ENCODE peak calls at places on chromosomes 1 and 21, in ten cellular contexts. T, P, M, K, D, J, I, Z, Q and R are unnamed samples.
A peak's percentile ranks its signal among the peaks of the same experiment; 100 is the strongest.

GRCh38 chr1:231613419-231614349 is 12.9 kb upstream of the DISC1 start:
- DNase-seq in I (no peak), M (no peak), K (no peak), T (no peak), Q (no peak), D (peak; percentile 19), P (no peak), Z (no peak), J (no peak), R (no peak)

GRCh38 chr1:155052412-155053400 is 1.6 kb downstream of the ADAM15 start:
- DNase-seq in Z (no peak), Q (peak; percentile 16), T (no peak), P (no peak), I (no peak), K (peak; percentile 79), D (peak; percentile 41), J (no peak), M (no peak), R (no peak)

GRCh38 chr1:216665381-216665780 is 57.8 kb downstream of the ESRRG start:
- DNase-seq in Q (no peak), D (no peak), M (no peak), P (no peak), I (no peak), K (no peak), J (no peak), T (no peak), Z (no peak), R (no peak)

GRCh38 chr1:212313616-212314015 is 28.4 kb downstream of the PPP2R5A start:
- DNase-seq in K (no peak), Q (no peak), Z (no peak), J (peak; percentile 76), T (no peak), D (no peak), I (no peak), M (peak; percentile 62), P (no peak), R (no peak)

GRCh38 chr1:6427445-6428390 is 3.1 kb downstream of the ESPN start:
- DNase-seq in Z (no peak), P (no peak), Q (no peak), I (no peak), K (no peak), M (no peak), J (no peak), T (no peak), D (no peak), R (no peak)

GRCh38 chr1:212797681-212798080 is 6.0 kb downstream of the TATDN3 start:
- DNase-seq in Z (no peak), K (no peak), M (no peak), J (no peak), I (no peak), P (no peak), T (no peak), Q (no peak), D (no peak), R (no peak)

GRCh38 chr1:6094801-6095505 is 49.3 kb downstream of the KCNAB2 start:
- DNase-seq in K (peak; percentile 43), I (no peak), P (no peak), T (peak; percentile 33), Q (no peak), D (no peak), J (no peak), Z (no peak), M (no peak), R (no peak)

GRCh38 chr1:1399870-1400575 is 888 bp upstream of the CCNL2 start:
- DNase-seq in K (peak; percentile 67), I (no peak), D (peak; percentile 39), J (peak; percentile 12), T (no peak), P (no peak), Z (no peak), Q (no peak), M (no peak), R (no peak)

GRCh38 chr1:234987415-234988159 is 141.1 kb downstream of the TOMM20 start:
- DNase-seq in Z (no peak), J (peak; percentile 91), P (peak; percentile 42), T (peak; percentile 88), Q (no peak), K (peak; percentile 86), M (peak; percentile 80), I (no peak), D (peak; percentile 42), R (peak; percentile 93)

GRCh38 chr1:94883688-94884087 is 43.2 kb downstream of the CNN3 start:
- DNase-seq in D (peak; percentile 60), Z (no peak), I (no peak), K (no peak), T (no peak), M (peak; percentile 68), Q (no peak), P (no peak), J (peak; percentile 87), R (no peak)

GRCh38 chr21:34894401-34894800 is 154.7 kb downstream of the RUNX1 start:
- DNase-seq in Q (no peak), I (no peak), D (no peak), K (no peak), P (no peak), Z (no peak), M (no peak), T (no peak), J (no peak), R (no peak)

GRCh38 chr1:17601643-17602382 is 62.3 kb downstream of the ARHGEF10L start:
- DNase-seq in Z (no peak), M (no peak), I (no peak), Q (no peak), P (no peak), T (no peak), D (no peak), K (peak; percentile 53), J (no peak), R (no peak)

GRCh38 chr1:119808491-119808890 is 2.8 kb downstream of the REG4 start:
- DNase-seq in K (no peak), D (no peak), I (no peak), Z (no peak), Q (no peak), J (peak; percentile 14), T (no peak), P (no peak), M (no peak), R (no peak)

GRCh38 chr1:6440198-6441126 is 15.9 kb downstream of the ESPN start:
- DNase-seq in D (peak; percentile 71), Z (peak; percentile 61), M (peak; percentile 80), I (no peak), Q (peak; percentile 79), K (peak; percentile 71), P (no peak), J (no peak), T (no peak), R (no peak)

GRCh38 chr1:240107058-240107684 is 15.5 kb downstream of the FMN2 start:
- DNase-seq in K (no peak), Z (no peak), P (no peak), J (peak; percentile 86), T (no peak), D (no peak), I (no peak), Q (no peak), M (peak; percentile 57), R (no peak)

GRCh38 chr1:100482167-100482566 is 55.8 kb upstream of the GPR88 start:
- DNase-seq in Z (no peak), I (no peak), P (no peak), M (no peak), D (no peak), Q (no peak), J (peak; percentile 26), T (no peak), K (no peak), R (no peak)

GRCh38 chr1:91511386-91511785 is 10.7 kb downstream of the CDC7 start:
- DNase-seq in M (peak; percentile 36), J (peak; percentile 50), Q (no peak), D (peak; percentile 64), I (no peak), T (no peak), K (no peak), Z (no peak), P (peak; percentile 18), R (no peak)

GRCh38 chr1:22471078-22471477 is 19.4 kb downstream of the ZBTB40 start:
- DNase-seq in D (no peak), M (peak; percentile 43), Q (no peak), Z (no peak), I (no peak), P (peak; percentile 44), T (peak; percentile 66), J (peak; percentile 48), K (peak; percentile 74), R (no peak)

GRCh38 chr1:208781391-208782035 is 537.3 kb upstream of the PLXNA2 start:
- DNase-seq in I (no peak), Z (no peak), D (no peak), T (no peak), K (no peak), J (no peak), P (no peak), M (no peak), Q (no peak), R (no peak)

GRCh38 chr21:17901458-17902092 is 82.4 kb upstream of the C21orf91 start:
- DNase-seq in P (no peak), D (no peak), Z (no peak), M (no peak), T (no peak), K (no peak), J (peak; percentile 22), Q (no peak), I (no peak), R (no peak)

GRCh38 chr1:212987702-212988322 is 27.9 kb downstream of the ANGEL2 start:
- DNase-seq in P (no peak), J (peak; percentile 76), T (no peak), Q (no peak), M (peak; percentile 27), K (no peak), Z (no peak), D (no peak), I (no peak), R (no peak)

GRCh38 chr1:29256395-29256794 is 20.1 kb downstream of the PTPRU start:
- DNase-seq in D (no peak), M (no peak), J (no peak), I (no peak), Z (no peak), Q (no peak), T (no peak), P (no peak), K (no peak), R (no peak)

GRCh38 chr1:111747282-111747734 is 8.1 kb upstream of the INKA2 start:
- DNase-seq in M (peak; percentile 62), P (peak; percentile 45), J (peak; percentile 61), Z (peak; percentile 23), K (no peak), I (no peak), T (peak; percentile 66), D (peak; percentile 88), Q (peak; percentile 32), R (peak; percentile 11)

GRCh38 chr1:56180806-56181205 is 398.6 kb downstream of the PLPP3 start:
- DNase-seq in P (no peak), J (peak; percentile 46), Q (no peak), Z (no peak), I (no peak), D (no peak), T (no peak), K (no peak), M (no peak), R (no peak)

GRCh38 chr1:115977481-115978258 is 1.4 kb downstream of the SLC22A15 start:
- DNase-seq in Z (no peak), I (no peak), T (peak; percentile 54), J (no peak), P (no peak), D (no peak), Q (no peak), K (no peak), M (peak; percentile 76), R (no peak)

GRCh38 chr1:94787676-94788075 is 32.5 kb upstream of the SLC44A3 start:
- DNase-seq in K (no peak), D (no peak), J (no peak), P (no peak), Q (no peak), T (no peak), Z (no peak), I (no peak), M (no peak), R (no peak)

GRCh38 chr1:26468911-26469310 is 3.3 kb upstream of the HMGN2 start:
- DNase-seq in M (no peak), D (no peak), K (peak; percentile 64), P (peak; percentile 81), J (no peak), Z (no peak), T (no peak), I (no peak), Q (no peak), R (no peak)

GRCh38 chr1:157803851-157804250 is 16.1 kb downstream of the FCRL1 start:
- DNase-seq in J (no peak), Z (no peak), D (no peak), K (peak; percentile 43), Q (no peak), T (peak; percentile 56), P (no peak), I (no peak), M (no peak), R (no peak)